ENCODE peak calls at places on chromosome 20, in eight cellular contexts. One of them, this sample, is unnamed.

GRCh38 chr20:16491277-16491912 is 81.9 kb downstream of the KIF16B start:
- DNase-seq in RWPE2: no peak
- DNase-seq in ovary: no peak
- DNase-seq in heart left ventricle: no peak
- DNase-seq in Peyer's patch: peak
- DNase-seq in upper lobe of right lung: no peak
- DNase-seq in dorsolateral prefrontal cortex: no peak
- DNase-seq in endothelial cell of umbilical vein: no peak
- DNase-seq in this sample: no peak

GRCh38 chr20:50438986-50439407 is 71.2 kb upstream of the PTPN1 start:
- DNase-seq in dorsolateral prefrontal cortex: no peak
- DNase-seq in upper lobe of right lung: no peak
- DNase-seq in Peyer's patch: no peak
- DNase-seq in endothelial cell of umbilical vein: no peak
- DNase-seq in ovary: no peak
- DNase-seq in RWPE2: peak
- DNase-seq in heart left ventricle: no peak
- DNase-seq in this sample: no peak

GRCh38 chr20:59047938-59048680 is 5.5 kb upstream of the PRELID3B start:
- DNase-seq in upper lobe of right lung: no peak
- DNase-seq in RWPE2: no peak
- DNase-seq in Peyer's patch: peak
- DNase-seq in heart left ventricle: no peak
- DNase-seq in endothelial cell of umbilical vein: no peak
- DNase-seq in dorsolateral prefrontal cortex: no peak
- DNase-seq in ovary: no peak
- DNase-seq in this sample: no peak

GRCh38 chr20:665276-665675 is 10.3 kb downstream of the SCRT2 start:
- DNase-seq in endothelial cell of umbilical vein: no peak
- DNase-seq in ovary: no peak
- DNase-seq in Peyer's patch: no peak
- DNase-seq in RWPE2: no peak
- DNase-seq in heart left ventricle: no peak
- DNase-seq in upper lobe of right lung: no peak
- DNase-seq in dorsolateral prefrontal cortex: no peak
- DNase-seq in this sample: no peak

GRCh38 chr20:51487525-51488279 is 54.8 kb downstream of the NFATC2 start:
- DNase-seq in heart left ventricle: no peak
- DNase-seq in endothelial cell of umbilical vein: peak
- DNase-seq in ovary: no peak
- DNase-seq in upper lobe of right lung: no peak
- DNase-seq in Peyer's patch: no peak
- DNase-seq in dorsolateral prefrontal cortex: no peak
- DNase-seq in RWPE2: peak
- DNase-seq in this sample: no peak

GRCh38 chr20:2709205-2709981 is 16.8 kb downstream of the EBF4 start:
- DNase-seq in Peyer's patch: peak
- DNase-seq in RWPE2: no peak
- DNase-seq in heart left ventricle: no peak
- DNase-seq in dorsolateral prefrontal cortex: no peak
- DNase-seq in ovary: no peak
- DNase-seq in endothelial cell of umbilical vein: no peak
- DNase-seq in upper lobe of right lung: no peak
- DNase-seq in this sample: no peak

GRCh38 chr20:53331151-53331973 is 262.3 kb downstream of the ZNF217 start:
- DNase-seq in ovary: no peak
- DNase-seq in dorsolateral prefrontal cortex: no peak
- DNase-seq in Peyer's patch: no peak
- DNase-seq in heart left ventricle: peak
- DNase-seq in endothelial cell of umbilical vein: no peak
- DNase-seq in RWPE2: no peak
- DNase-seq in upper lobe of right lung: no peak
- DNase-seq in this sample: no peak

GRCh38 chr20:38881806-38882440 is 44.3 kb upstream of the FAM83D start:
- DNase-seq in endothelial cell of umbilical vein: no peak
- DNase-seq in upper lobe of right lung: peak
- DNase-seq in RWPE2: no peak
- DNase-seq in dorsolateral prefrontal cortex: no peak
- DNase-seq in ovary: no peak
- DNase-seq in Peyer's patch: peak
- DNase-seq in heart left ventricle: no peak
- DNase-seq in this sample: no peak

GRCh38 chr20:59390437-59390836 is 90.0 kb downstream of the EDN3 start:
- DNase-seq in RWPE2: no peak
- DNase-seq in heart left ventricle: no peak
- DNase-seq in Peyer's patch: no peak
- DNase-seq in dorsolateral prefrontal cortex: no peak
- DNase-seq in upper lobe of right lung: no peak
- DNase-seq in ovary: no peak
- DNase-seq in endothelial cell of umbilical vein: no peak
- DNase-seq in this sample: no peak

GRCh38 chr20:57467742-57468141 is 57.2 kb downstream of the CTCFL start:
- DNase-seq in endothelial cell of umbilical vein: no peak
- DNase-seq in ovary: peak
- DNase-seq in upper lobe of right lung: peak
- DNase-seq in heart left ventricle: no peak
- DNase-seq in dorsolateral prefrontal cortex: no peak
- DNase-seq in RWPE2: no peak
- DNase-seq in Peyer's patch: no peak
- DNase-seq in this sample: peak

GRCh38 chr20:46401478-46401860 is 4.9 kb downstream of the ELMO2 start:
- DNase-seq in dorsolateral prefrontal cortex: no peak
- DNase-seq in upper lobe of right lung: no peak
- DNase-seq in ovary: no peak
- DNase-seq in RWPE2: peak
- DNase-seq in heart left ventricle: no peak
- DNase-seq in Peyer's patch: no peak
- DNase-seq in endothelial cell of umbilical vein: no peak
- DNase-seq in this sample: no peak

GRCh38 chr20:5001174-5002076 is at the start of gene SLC23A2:
- DNase-seq in RWPE2: no peak
- DNase-seq in upper lobe of right lung: peak
- DNase-seq in endothelial cell of umbilical vein: peak
- DNase-seq in dorsolateral prefrontal cortex: no peak
- DNase-seq in Peyer's patch: peak
- DNase-seq in ovary: peak
- DNase-seq in heart left ventricle: peak
- DNase-seq in this sample: peak

GRCh38 chr20:61623451-61623850 is 371.4 kb downstream of the CDH4 start:
- DNase-seq in dorsolateral prefrontal cortex: no peak
- DNase-seq in ovary: no peak
- DNase-seq in upper lobe of right lung: no peak
- DNase-seq in RWPE2: no peak
- DNase-seq in endothelial cell of umbilical vein: no peak
- DNase-seq in heart left ventricle: no peak
- DNase-seq in Peyer's patch: no peak
- DNase-seq in this sample: no peak

GRCh38 chr20:17621229-17621968 is 51.5 kb downstream of the DSTN start:
- DNase-seq in upper lobe of right lung: peak
- DNase-seq in endothelial cell of umbilical vein: no peak
- DNase-seq in heart left ventricle: peak
- DNase-seq in dorsolateral prefrontal cortex: peak
- DNase-seq in ovary: no peak
- DNase-seq in Peyer's patch: peak
- DNase-seq in RWPE2: no peak
- DNase-seq in this sample: peak

GRCh38 chr20:54624701-54625472 is 149.5 kb downstream of the DOK5 start:
- DNase-seq in Peyer's patch: no peak
- DNase-seq in dorsolateral prefrontal cortex: peak
- DNase-seq in ovary: no peak
- DNase-seq in endothelial cell of umbilical vein: no peak
- DNase-seq in heart left ventricle: peak
- DNase-seq in upper lobe of right lung: no peak
- DNase-seq in RWPE2: no peak
- DNase-seq in this sample: no peak

GRCh38 chr20:58306421-58307261 is 2.9 kb upstream of the RAB22A start:
- DNase-seq in heart left ventricle: no peak
- DNase-seq in upper lobe of right lung: peak
- DNase-seq in RWPE2: no peak
- DNase-seq in Peyer's patch: peak
- DNase-seq in ovary: no peak
- DNase-seq in dorsolateral prefrontal cortex: no peak
- DNase-seq in endothelial cell of umbilical vein: peak
- DNase-seq in this sample: peak

GRCh38 chr20:6007094-6007528 is 46.7 kb downstream of the LRRN4 start:
- DNase-seq in dorsolateral prefrontal cortex: no peak
- DNase-seq in Peyer's patch: no peak
- DNase-seq in ovary: no peak
- DNase-seq in RWPE2: no peak
- DNase-seq in heart left ventricle: no peak
- DNase-seq in upper lobe of right lung: no peak
- DNase-seq in endothelial cell of umbilical vein: peak
- DNase-seq in this sample: no peak
- H3K27ac ChIP-seq in dorsolateral prefrontal cortex: no peak
- H3K27ac ChIP-seq in Peyer's patch: peak
- H3K27ac ChIP-seq in ovary: no peak
- H3K27ac ChIP-seq in RWPE2: peak
- H3K27ac ChIP-seq in heart left ventricle: peak
- H3K27ac ChIP-seq in upper lobe of right lung: peak
- H3K27ac ChIP-seq in endothelial cell of umbilical vein: no peak
- H3K27ac ChIP-seq in this sample: peak

DNA sequence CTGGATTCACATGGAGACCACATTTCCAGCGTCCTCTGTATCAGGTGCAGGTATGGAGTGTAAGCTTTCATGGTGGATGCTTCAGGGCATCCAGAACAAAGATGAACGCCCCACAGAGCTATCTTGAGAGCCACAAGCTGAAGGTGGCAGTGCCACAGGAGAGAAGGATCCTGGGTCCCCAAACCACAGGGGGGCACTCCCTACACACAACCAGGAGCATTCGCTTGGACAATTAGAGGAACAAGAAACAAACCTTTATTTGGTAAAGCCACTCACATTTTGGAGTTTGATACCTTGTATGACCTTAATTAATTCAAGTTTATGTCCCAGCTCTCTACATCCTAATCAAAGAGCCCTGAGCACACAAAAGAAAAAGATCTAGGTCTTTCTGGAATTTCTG is 406.3 kb downstream of the PREX1 start:
- DNase-seq in heart left ventricle: no peak
- DNase-seq in ovary: no peak
- DNase-seq in dorsolateral prefrontal cortex: no peak
- DNase-seq in upper lobe of right lung: no peak
- DNase-seq in RWPE2: peak
- DNase-seq in Peyer's patch: no peak
- DNase-seq in endothelial cell of umbilical vein: no peak
- DNase-seq in this sample: no peak
- TF ChIP-seq CTCF in heart left ventricle: no peak
- TF ChIP-seq CTCF in ovary: no peak
- TF ChIP-seq CTCF in dorsolateral prefrontal cortex: no peak
- TF ChIP-seq CTCF in upper lobe of right lung: no peak
- TF ChIP-seq CTCF in RWPE2: peak
- TF ChIP-seq CTCF in Peyer's patch: no peak
- TF ChIP-seq CTCF in endothelial cell of umbilical vein: no peak
- TF ChIP-seq CTCF in this sample: no peak

GRCh38 chr20:32834972-32835371 is 15.2 kb downstream of the MAPRE1 start:
- DNase-seq in ovary: no peak
- DNase-seq in RWPE2: no peak
- DNase-seq in endothelial cell of umbilical vein: no peak
- DNase-seq in Peyer's patch: no peak
- DNase-seq in dorsolateral prefrontal cortex: no peak
- DNase-seq in upper lobe of right lung: no peak
- DNase-seq in heart left ventricle: no peak
- DNase-seq in this sample: no peak
- H3K27ac ChIP-seq in ovary: no peak
- H3K27ac ChIP-seq in RWPE2: no peak
- H3K27ac ChIP-seq in endothelial cell of umbilical vein: no peak
- H3K27ac ChIP-seq in Peyer's patch: no peak
- H3K27ac ChIP-seq in dorsolateral prefrontal cortex: no peak
- H3K27ac ChIP-seq in upper lobe of right lung: no peak
- H3K27ac ChIP-seq in heart left ventricle: no peak
- H3K27ac ChIP-seq in this sample: no peak

DNA sequence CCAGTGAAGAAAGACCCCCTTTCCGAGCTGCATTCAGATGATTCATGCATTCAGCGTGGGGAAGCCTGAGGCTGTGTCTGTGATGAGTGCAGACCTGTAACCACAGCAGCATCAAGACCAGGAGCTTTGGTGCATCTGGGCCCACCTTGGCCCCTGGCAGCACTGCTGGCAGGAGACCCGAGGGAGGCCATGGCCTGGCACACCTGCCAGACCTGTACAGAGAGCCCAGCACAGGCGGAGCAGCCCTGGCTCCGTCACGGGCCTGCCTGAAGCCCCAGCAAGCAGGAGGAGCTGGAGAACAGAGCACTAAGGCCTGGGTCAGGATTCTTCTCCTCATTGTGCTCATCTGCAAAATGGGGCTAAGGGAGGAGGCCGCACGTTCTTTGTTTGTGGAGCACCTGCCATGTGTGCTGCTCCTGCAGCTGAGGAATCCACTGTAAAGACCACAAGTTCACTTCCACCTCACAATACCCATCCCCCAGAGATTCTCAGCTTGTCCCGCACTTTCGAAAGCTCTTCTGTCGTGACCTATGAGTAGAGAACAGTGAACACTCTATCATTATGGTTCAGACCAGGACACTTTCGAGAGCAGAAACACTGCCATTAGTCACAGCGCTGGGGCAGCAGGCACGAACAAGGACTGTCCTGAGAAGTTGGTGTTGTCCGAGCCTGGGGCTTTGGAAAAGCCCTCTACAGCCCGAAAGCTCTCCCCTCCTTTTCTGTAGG is 144.4 kb upstream of the CST7 start:
- DNase-seq in upper lobe of right lung: no peak
- DNase-seq in heart left ventricle: no peak
- DNase-seq in endothelial cell of umbilical vein: no peak
- DNase-seq in ovary: no peak
- DNase-seq in Peyer's patch: no peak
- DNase-seq in RWPE2: no peak
- DNase-seq in dorsolateral prefrontal cortex: no peak
- DNase-seq in this sample: peak
- TF ChIP-seq CTCF in upper lobe of right lung: no peak
- TF ChIP-seq CTCF in heart left ventricle: no peak
- TF ChIP-seq CTCF in endothelial cell of umbilical vein: no peak
- TF ChIP-seq CTCF in ovary: no peak
- TF ChIP-seq CTCF in Peyer's patch: no peak
- TF ChIP-seq CTCF in RWPE2: no peak
- TF ChIP-seq CTCF in dorsolateral prefrontal cortex: no peak
- TF ChIP-seq CTCF in this sample: no peak

DNA sequence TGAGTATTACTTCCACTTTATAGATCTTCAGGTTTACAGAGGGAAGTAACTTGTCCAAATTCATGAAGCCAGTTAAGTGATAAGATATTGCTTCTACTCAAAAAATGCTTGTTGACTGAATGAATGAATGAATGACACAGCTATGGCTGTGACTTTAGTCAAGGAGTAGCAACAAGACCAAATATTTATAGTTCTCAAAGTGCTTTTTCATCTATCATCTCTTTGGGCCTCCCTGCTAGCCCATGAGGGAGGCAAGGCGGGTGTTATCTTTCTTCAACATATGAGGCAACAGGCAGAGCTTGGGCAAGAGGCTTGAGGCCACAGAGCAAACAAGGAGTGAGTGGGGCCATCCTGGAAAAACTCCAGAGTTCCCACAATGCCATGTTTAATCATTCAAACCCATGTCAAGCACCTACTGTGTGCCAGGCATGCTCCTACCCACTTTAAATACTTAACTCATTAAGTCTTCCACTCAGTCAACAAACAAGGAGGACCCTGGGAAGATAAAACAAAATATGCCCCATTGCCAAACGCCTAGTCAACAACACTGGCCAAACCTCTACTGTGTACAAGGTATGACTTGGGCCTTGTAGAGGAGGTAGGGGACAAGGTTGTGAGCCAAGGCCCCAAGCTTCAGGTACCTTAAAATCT is 15.9 kb downstream of the BCL2L1 start:
- DNase-seq in endothelial cell of umbilical vein: no peak
- DNase-seq in upper lobe of right lung: peak
- DNase-seq in heart left ventricle: no peak
- DNase-seq in RWPE2: no peak
- DNase-seq in Peyer's patch: no peak
- DNase-seq in dorsolateral prefrontal cortex: no peak
- DNase-seq in ovary: no peak
- DNase-seq in this sample: peak
- H3K27ac ChIP-seq in endothelial cell of umbilical vein: no peak
- H3K27ac ChIP-seq in upper lobe of right lung: peak
- H3K27ac ChIP-seq in heart left ventricle: no peak
- H3K27ac ChIP-seq in RWPE2: peak
- H3K27ac ChIP-seq in Peyer's patch: peak
- H3K27ac ChIP-seq in dorsolateral prefrontal cortex: peak
- H3K27ac ChIP-seq in ovary: no peak
- H3K27ac ChIP-seq in this sample: peak